ENCODE peak calls at places on chromosomes 6 and 20, in five cellular contexts. B is hepatocyte, T is mesenchymal stem cell, V is fibroblast of lung, R is OCI-LY7. Q is an unnamed sample.

GRCh38 chr6:125950293-125950692 is 6.3 kb upstream of the HINT3 start:
- DNase-seq in V (peak), T (peak), B (no peak), R (no peak), Q (peak)

GRCh38 chr6:109079981-109080380 is 14.7 kb downstream of the SESN1 start:
- DNase-seq in B (no peak), R (peak), V (no peak), T (peak), Q (no peak)

GRCh38 chr6:114747995-114748625 is 405.3 kb upstream of the HS3ST5 start:
- DNase-seq in B (peak), R (peak), V (peak), T (peak), Q (peak)

GRCh38 chr6:33481192-33481591 is 26.8 kb downstream of the ZBTB9 start:
- DNase-seq in R (no peak), V (no peak), T (no peak), B (no peak), Q (peak)

GRCh38 chr6:84516151-84516550 is 248.2 kb downstream of the TBX18 start:
- DNase-seq in R (no peak), T (peak), B (no peak), V (no peak), Q (no peak)

GRCh38 chr20:33053291-33054106 is at the start of gene BPIFB3:
- DNase-seq in T (no peak), V (no peak), R (no peak), B (no peak), Q (no peak)

GRCh38 chr6:135853227-135853626 is 1.7 kb downstream of the PDE7B start:
- DNase-seq in R (no peak), V (peak), B (no peak), T (no peak), Q (no peak)

GRCh38 chr6:139757766-139758655 is 383.6 kb upstream of the CITED2 start:
- DNase-seq in V (peak), R (no peak), B (no peak), T (no peak), Q (no peak)

GRCh38 chr6:80366721-80367120 is 260.2 kb downstream of the BCKDHB start:
- DNase-seq in T (peak), R (no peak), B (peak), V (peak), Q (no peak)

GRCh38 chr6:38131527-38131965 is 312.0 kb downstream of the ZFAND3 start:
- DNase-seq in T (peak), B (no peak), V (peak), R (no peak), Q (peak)

GRCh38 chr6:151216812-151217211 is 23.0 kb upstream of the AKAP12 start:
- DNase-seq in T (no peak), B (no peak), V (no peak), R (no peak), Q (no peak)

GRCh38 chr6:162344935-162345599 is 382.5 kb downstream of the PRKN start:
- DNase-seq in R (no peak), T (no peak), V (peak), B (no peak), Q (no peak)

GRCh38 chr20:56628015-56628872 is 862 bp upstream of the TFAP2C start:
- DNase-seq in B (peak), R (no peak), T (peak), V (no peak), Q (peak)

GRCh38 chr20:63291811-63292210 is 1.2 kb upstream of the COL20A1 start:
- DNase-seq in R (no peak), B (no peak), V (no peak), T (no peak), Q (no peak)

GRCh38 chr20:32761831-32762753 is at the start of gene DNMT3B:
- DNase-seq in B (peak), R (peak), V (peak), T (peak), Q (peak)

GRCh38 chr6:72348926-72349325 is 272.9 kb upstream of the KCNQ5 start:
- DNase-seq in V (peak), R (no peak), T (no peak), B (no peak), Q (peak)

GRCh38 chr6:111173946-111174345 is 86.6 kb downstream of the SLC16A10 start:
- DNase-seq in V (no peak), T (no peak), B (no peak), R (no peak), Q (no peak)

GRCh38 chr6:111411978-111412574 is 70.9 kb downstream of the REV3L start:
- DNase-seq in V (no peak), B (no peak), T (no peak), R (peak), Q (no peak)

GRCh38 chr6:82363368-82364086 is at the start of gene TPBG:
- DNase-seq in T (peak), B (peak), R (no peak), V (peak), Q (peak)

GRCh38 chr6:82362144-82362543 is 1.5 kb upstream of the TPBG start:
- DNase-seq in B (no peak), T (no peak), R (no peak), V (no peak), Q (no peak)

GRCh38 chr6:82361631-82362030 is 2.0 kb upstream of the TPBG start:
- DNase-seq in B (no peak), V (no peak), T (no peak), R (no peak), Q (no peak)

GRCh38 chr6:82364087-82365010 is 732 bp downstream of the TPBG start:
- DNase-seq in R (no peak), B (peak), V (peak), T (peak), Q (peak)

DNA sequence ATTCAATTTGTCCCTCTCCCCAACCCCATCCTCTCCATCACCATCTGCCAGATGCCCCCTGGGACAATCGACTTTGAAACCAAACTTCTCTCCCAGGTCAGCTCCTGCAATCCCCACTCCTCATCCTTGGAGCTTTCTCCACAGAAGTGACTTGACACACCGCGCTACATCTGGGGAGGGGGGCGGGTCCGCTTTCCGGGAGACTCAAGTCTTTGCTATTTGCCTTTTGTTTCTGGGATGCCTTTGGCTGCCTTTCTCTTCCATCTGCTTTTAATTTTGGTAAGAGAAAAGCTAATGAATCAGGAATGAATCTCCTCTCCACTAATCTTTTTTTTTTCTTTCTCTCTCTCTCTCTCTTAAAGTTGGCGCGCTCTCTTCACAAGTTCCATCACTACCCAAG is 749 bp upstream of the TPBG start:
- DNase-seq in T (no peak), B (peak), R (no peak), V (peak), Q (peak)
- H3K4me2 ChIP-seq in T (peak), B (peak), R (no peak), V (peak), Q (peak)

GRCh38 chr6:35139924-35140524 is 1.1 kb downstream of the TCP11 start:
- DNase-seq in B (peak), T (peak), V (peak), R (peak), Q (peak)

GRCh38 chr6:35142578-35142977 is 1.4 kb upstream of the TCP11 start:
- DNase-seq in B (no peak), V (no peak), T (no peak), R (no peak), Q (peak)

GRCh38 chr6:35140991-35141720 is at the start of gene TCP11:
- DNase-seq in R (no peak), T (no peak), B (no peak), V (no peak), Q (no peak)

GRCh38 chr6:35136185-35136584 is 5.0 kb downstream of the TCP11 start:
- DNase-seq in R (peak), V (no peak), B (no peak), T (no peak), Q (no peak)

GRCh38 chr6:35139470-35139869 is 1.7 kb downstream of the TCP11 start:
- DNase-seq in B (no peak), R (no peak), V (no peak), T (no peak), Q (no peak)
- H2AFZ ChIP-seq in B (peak), R (no peak), V (no peak), T (no peak), Q (no peak)

GRCh38 chr20:58981564-58982364 is 708 bp downstream of the NELFCD start:
- DNase-seq in V (no peak), R (peak), B (peak), T (peak), Q (peak)
- H3K4me2 ChIP-seq in V (peak), R (peak), B (peak), T (peak), Q (peak)

GRCh38 chr6:6722195-6722594 is 133.7 kb downstream of the LY86 start:
- DNase-seq in T (no peak), V (no peak), B (no peak), R (no peak), Q (no peak)
- H2AFZ ChIP-seq in T (no peak), V (no peak), B (no peak), R (no peak), Q (no peak)

GRCh38 chr20:51092238-51092822 is 69.4 kb upstream of the KCNG1 start:
- DNase-seq in T (peak), R (no peak), V (peak), B (no peak), Q (no peak)
- H3K4me2 ChIP-seq in T (no peak), R (no peak), V (no peak), B (peak), Q (peak)

DNA sequence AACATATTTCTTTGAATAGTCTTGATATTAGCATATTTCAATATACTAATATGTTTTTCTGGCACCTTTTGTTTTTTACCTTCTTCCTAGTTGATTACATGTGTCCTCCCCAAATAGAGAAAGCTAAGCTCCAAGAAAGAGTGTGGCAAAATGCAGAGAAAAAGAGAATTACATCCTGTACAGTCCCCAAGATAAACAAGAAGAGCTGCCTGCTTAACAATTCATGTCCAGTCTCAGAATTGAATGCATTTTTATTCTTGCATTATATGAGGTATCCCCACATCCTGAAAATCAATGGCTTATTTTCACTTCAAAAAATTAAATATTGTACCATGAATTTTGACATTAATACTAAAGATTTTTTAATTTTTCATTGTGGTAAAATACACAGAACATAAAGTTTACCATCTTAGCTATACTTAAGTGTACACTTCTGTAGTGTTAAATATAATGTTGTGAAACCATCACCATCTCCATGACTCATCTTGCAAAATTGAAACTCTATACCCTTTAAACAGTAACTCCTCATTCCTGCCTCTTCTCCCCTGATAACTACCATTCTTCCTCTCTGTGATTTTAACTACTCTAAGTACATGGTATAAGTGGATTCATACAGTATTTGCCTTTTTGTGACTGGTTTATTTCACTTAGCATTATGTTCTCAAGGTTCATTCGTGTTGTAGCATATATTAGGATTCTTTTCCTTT is 490.3 kb downstream of the COL12A1 start:
- DNase-seq in T (peak), R (no peak), B (no peak), V (peak), Q (peak)
- H2AFZ ChIP-seq in T (no peak), R (no peak), B (no peak), V (no peak), Q (no peak)

DNA sequence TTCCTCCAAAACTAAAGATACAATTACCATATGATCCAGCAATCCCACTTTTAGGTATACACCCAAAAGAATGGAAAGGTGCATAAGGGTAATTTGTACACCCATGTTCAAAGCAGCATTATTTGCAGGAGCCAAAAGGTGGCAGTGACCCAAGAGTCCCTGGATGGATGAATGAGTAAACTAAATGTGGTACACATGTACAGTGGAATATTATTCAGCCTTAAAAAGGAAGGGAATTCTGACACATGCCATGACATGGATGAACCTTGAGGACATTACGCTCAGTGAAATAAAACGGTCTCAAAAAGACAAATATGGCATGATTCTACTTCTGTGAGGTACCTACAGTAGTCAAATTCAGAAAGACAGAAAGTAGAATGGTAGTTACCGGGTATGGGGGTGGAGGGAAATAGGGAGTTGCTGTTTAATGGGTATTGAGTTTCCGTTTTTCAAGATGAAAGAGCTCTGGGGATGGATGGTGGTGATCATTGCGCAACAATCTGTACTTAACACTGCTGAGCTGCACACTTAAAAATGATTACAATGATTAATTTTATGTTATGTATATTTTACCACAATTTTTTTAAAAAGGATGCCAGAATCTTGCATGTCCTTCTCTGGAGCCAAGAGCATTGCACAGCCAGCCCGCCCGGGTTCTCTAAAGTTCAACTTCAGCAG is 518.9 kb upstream of the JARID2 start:
- DNase-seq in R (no peak), V (no peak), B (no peak), T (no peak), Q (no peak)
- H3K4me2 ChIP-seq in R (no peak), V (no peak), B (no peak), T (no peak), Q (no peak)

DNA sequence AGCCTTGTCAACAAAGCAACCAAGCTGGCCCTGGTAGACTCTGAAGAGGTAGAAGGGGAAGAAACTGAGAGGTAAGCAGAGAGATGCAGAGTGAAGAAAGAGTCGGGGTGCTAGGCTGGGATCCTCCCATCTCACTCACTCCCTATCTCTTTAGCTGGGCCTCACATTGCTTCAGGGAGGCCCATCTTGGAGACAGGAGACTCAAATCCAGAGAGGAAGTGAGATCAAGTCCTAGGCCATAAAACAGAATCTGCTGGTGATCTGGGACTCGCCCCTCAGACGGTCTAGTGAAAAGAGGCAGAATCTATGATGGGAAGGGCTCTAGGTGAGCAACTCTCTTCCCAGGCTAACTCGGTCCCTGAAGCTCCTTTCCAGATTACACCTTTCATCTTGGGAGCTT is 659 bp upstream of the GUCA1B start:
- DNase-seq in T (no peak), V (no peak), R (no peak), B (no peak), Q (no peak)
- H2AFZ ChIP-seq in T (no peak), V (no peak), R (no peak), B (no peak), Q (no peak)

GRCh38 chr6:35400901-35401311 is 51.2 kb upstream of the FANCE start:
- DNase-seq in R (no peak), B (peak), V (peak), T (no peak), Q (peak)

GRCh38 chr6:35396991-35397390 is 54.6 kb downstream of the PPARD start:
- DNase-seq in V (peak), T (no peak), B (peak), R (no peak), Q (peak)

GRCh38 chr6:35401514-35401913 is 50.6 kb upstream of the FANCE start:
- DNase-seq in T (no peak), R (no peak), V (no peak), B (no peak), Q (peak)

GRCh38 chr6:35402136-35402855 is 49.8 kb upstream of the FANCE start:
- DNase-seq in R (no peak), T (no peak), V (no peak), B (peak), Q (no peak)

GRCh38 chr6:35397806-35398418 is 54.2 kb upstream of the FANCE start:
- DNase-seq in V (no peak), B (no peak), T (no peak), R (no peak), Q (no peak)
- H3K4me2 ChIP-seq in V (no peak), B (no peak), T (no peak), R (no peak), Q (peak)

Q was measured in PC-3.